ENCODE peak calls at places on chromosomes 4 and X, in four cellular contexts. Q, D, L and S are unnamed samples.
A peak's percentile ranks its signal among the peaks of the same experiment; 100 is the strongest.

GRCh38 chrX:67544871-67545771 is 1.3 kb downstream of the AR start:
- DNase-seq in Q (no peak), D (peak; percentile 48), L (peak; percentile 70), S (peak; percentile 16)

GRCh38 chrX:12891915-12892506 is 14.4 kb upstream of the TLR8 start:
- DNase-seq in Q (no peak), D (no peak), L (no peak), S (no peak)

GRCh38 chr4:75736862-75737261 is 12.5 kb downstream of the USO1 start:
- DNase-seq in Q (no peak), D (no peak), L (no peak), S (peak; percentile 23)

GRCh38 chr4:153468587-153468986 is 2.4 kb downstream of the TMEM131L start:
- DNase-seq in Q (no peak), D (no peak), L (no peak), S (no peak)

GRCh38 chr4:3469386-3470243 is 6.5 kb downstream of the DOK7 start:
- DNase-seq in Q (no peak), D (no peak), L (no peak), S (no peak)

GRCh38 chr4:1609901-1610790 is 74.0 kb downstream of the FAM53A start:
- DNase-seq in Q (no peak), D (no peak), L (no peak), S (no peak)

GRCh38 chr4:8905773-8906667 is 34.4 kb upstream of the HMX1 start:
- DNase-seq in Q (peak; percentile 18), D (no peak), L (peak; percentile 28), S (no peak)

GRCh38 chr4:164109517-164109916 is 615.0 kb downstream of the TMA16 start:
- DNase-seq in Q (no peak), D (no peak), L (no peak), S (no peak)

DNA sequence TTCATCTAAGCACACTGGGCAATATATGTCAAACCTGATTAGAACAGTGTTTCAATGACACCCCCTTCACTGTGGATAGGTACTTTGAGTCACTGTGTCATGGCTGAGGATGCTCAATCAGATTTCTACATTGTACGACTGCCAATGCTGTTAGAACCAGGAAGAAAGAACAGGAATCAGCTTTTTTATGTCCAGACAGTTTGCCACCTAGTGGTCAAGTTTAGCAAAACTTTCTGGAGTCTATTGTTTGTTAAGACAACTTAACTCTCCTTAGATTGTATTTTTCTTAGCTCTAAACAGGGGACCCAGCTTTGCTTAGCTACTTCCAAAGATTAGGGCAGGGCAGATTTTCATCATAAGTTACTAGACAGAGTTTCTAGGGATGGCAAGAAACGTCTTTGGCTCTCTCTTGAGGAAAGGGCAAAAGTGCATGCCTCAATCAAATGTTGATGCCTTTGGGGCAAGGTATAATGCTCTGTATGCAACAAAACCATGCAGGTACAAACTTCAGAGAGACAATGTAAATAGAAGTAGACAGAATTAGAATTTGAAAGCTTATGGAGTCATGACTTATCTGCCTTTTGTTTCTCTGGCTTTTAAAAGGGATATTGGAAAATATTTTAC is 40.5 kb upstream of the BMP3 start:
- DNase-seq in Q (no peak), D (peak; percentile 73), L (peak; percentile 53), S (peak; percentile 85)
- TF ChIP-seq CTCF in Q (peak; percentile 94), D (peak; percentile 71), L (peak; percentile 83), S (peak; percentile 67)

DNA sequence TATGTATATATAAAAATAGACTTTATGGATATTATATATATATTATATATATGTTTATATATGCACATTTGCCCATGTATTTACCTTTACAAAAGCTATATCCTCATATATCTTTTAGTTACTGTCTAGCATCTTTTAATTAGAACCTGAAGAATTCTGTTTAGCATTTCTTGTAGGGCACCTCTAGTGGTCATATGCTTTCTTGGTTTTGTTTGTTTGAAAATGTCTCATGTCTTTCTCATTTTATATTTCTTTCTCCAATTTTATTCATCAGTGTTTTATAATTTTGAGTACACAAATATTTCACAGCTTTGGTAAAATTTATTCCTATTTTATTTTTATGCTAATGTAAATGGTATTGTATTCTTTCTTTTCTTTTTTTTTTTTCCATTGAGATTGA is 70.3 kb upstream of the SPIN4 start:
- DNase-seq in Q (no peak), D (no peak), L (no peak), S (no peak)
- TF ChIP-seq CTCF in Q (peak; percentile 35), D (peak; percentile 13), L (peak; percentile 72), S (no peak)

DNA sequence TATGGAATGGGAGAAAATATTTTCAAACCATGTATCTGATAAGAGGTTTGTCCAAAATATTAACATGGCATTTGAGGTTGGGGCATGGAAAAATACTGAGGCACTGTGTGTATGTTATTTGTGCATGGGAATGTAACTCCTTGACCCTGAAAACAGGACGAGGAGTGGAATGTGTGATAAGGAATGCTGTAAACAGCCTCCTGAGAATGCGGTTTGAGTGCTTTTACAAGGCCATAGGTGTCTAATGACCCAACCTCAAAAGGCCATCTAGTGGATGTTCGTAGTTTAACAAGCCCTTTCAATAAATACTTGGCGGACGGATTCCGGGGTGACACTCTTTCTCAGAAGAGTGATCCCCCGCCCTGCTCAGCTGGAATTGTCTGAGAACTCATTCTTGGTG is 162.9 kb upstream of the USP9X start:
- DNase-seq in Q (no peak), D (peak; percentile 60), L (peak; percentile 83), S (peak; percentile 90)
- TF ChIP-seq CTCF in Q (no peak), D (peak; percentile 39), L (peak; percentile 75), S (peak; percentile 49)

GRCh38 chr4:23904639-23905061 is 14.8 kb upstream of the PPARGC1A start:
- DNase-seq in Q (no peak), D (no peak), L (no peak), S (no peak)

GRCh38 chr4:23903859-23904438 is 14.1 kb upstream of the PPARGC1A start:
- DNase-seq in Q (no peak), D (no peak), L (no peak), S (no peak)

GRCh38 chr4:23900636-23901035 is 10.8 kb upstream of the PPARGC1A start:
- DNase-seq in Q (no peak), D (no peak), L (no peak), S (no peak)

GRCh38 chr4:23899565-23899964 is 9.7 kb upstream of the PPARGC1A start:
- DNase-seq in Q (no peak), D (no peak), L (no peak), S (no peak)

DNA sequence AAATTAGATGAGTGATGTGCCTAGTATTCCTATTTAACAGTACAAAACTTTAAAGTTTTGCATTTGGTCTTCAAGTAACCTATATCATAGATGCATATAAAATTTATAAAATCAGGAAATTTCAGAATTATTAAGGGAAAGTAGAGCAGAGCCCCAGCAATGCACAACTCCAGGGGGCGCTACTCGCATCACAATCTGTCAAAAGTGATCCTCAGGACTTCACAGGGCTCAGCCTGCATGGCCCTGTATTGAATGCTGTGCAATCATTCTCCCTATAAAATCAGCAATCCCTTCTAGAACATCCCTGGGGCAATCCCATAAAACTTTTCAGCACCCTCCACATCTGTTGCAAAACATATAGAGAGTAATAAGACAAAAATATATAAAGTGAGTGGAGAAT is 12.4 kb upstream of the PPARGC1A start:
- DNase-seq in Q (no peak), D (no peak), L (no peak), S (no peak)
- TF ChIP-seq CTCF in Q (no peak), D (no peak), L (peak; percentile 64), S (no peak)

GRCh38 chrX:45553417-45553816 is 352.7 kb upstream of the DIPK2B start:
- DNase-seq in Q (no peak), D (no peak), L (no peak), S (no peak)

DNA sequence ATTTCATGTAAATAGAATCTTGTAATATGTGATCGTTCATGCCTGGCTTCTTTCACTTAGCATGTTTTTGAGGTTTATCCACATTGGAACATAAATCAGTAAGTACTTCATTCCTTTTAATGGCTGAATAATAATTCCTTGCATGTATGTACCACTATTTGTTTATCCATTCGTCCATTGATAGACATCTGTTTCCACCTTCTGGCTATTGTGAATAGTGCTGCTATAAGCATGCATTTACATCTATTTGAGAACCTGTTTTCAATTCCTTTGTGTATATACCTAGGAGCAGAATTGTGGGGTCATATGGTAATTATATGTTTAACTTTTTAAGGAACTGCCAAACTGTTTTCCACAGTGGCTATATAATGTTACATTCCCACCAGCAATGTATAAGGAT is 356.7 kb upstream of the DIPK2B start:
- DNase-seq in Q (no peak), D (no peak), L (no peak), S (peak; percentile 28)
- TF ChIP-seq CTCF in Q (no peak), D (no peak), L (no peak), S (peak; percentile 32)